ENCODE peak calls at places on chromosome 1, in ten cellular contexts. Q is hepatocyte; H is spleen; Y is tibial nerve; U is fibroblast of lung; P is A549; W is left ventricle myocardium inferior; L is CD8-positive, alpha-beta T cell; G is GM23248; V is heart left ventricle. S is an unnamed sample.

GRCh38 chr1:243474384-243474851 is 218.6 kb downstream of the SDCCAG8 start:
- DNase-seq in Q (no peak), H (no peak), Y (no peak), U (no peak), P (no peak), W (no peak), L (no peak), G (no peak), V (no peak), S (no peak)

GRCh38 chr1:6239950-6240768 is 3.8 kb upstream of the HES3 start:
- DNase-seq in Q (peak; percentile 40), H (no peak), Y (no peak), U (no peak), P (no peak), W (no peak), L (no peak), G (peak; percentile 89), V (no peak), S (no peak)

GRCh38 chr1:60108223-60108622 is 34.7 kb upstream of the C1orf87 start:
- DNase-seq in Q (peak; percentile 23), H (no peak), Y (no peak), U (no peak), P (no peak), W (no peak), L (peak; percentile 18), G (no peak), V (no peak), S (no peak)

GRCh38 chr1:155947292-155947691 is 5.9 kb downstream of the RXFP4 start:
- DNase-seq in Q (no peak), H (peak; percentile 58), Y (no peak), U (no peak), P (no peak), W (no peak), L (no peak), G (no peak), V (no peak), S (no peak)

GRCh38 chr1:11157867-11158266 is 31.3 kb upstream of the ANGPTL7 start:
- DNase-seq in Q (no peak), H (no peak), Y (peak; percentile 80), U (peak; percentile 45), P (no peak), W (peak; percentile 50), L (no peak), G (peak; percentile 84), V (peak; percentile 64), S (no peak)

GRCh38 chr1:191152776-191153175 is 675.1 kb upstream of the BRINP3 start:
- DNase-seq in Q (no peak), H (no peak), Y (no peak), U (no peak), P (no peak), W (no peak), L (no peak), G (no peak), V (no peak), S (no peak)

GRCh38 chr1:164895026-164895907 is 336.3 kb downstream of the PBX1 start:
- DNase-seq in Q (no peak), H (no peak), Y (no peak), U (no peak), P (no peak), W (peak; percentile 29), L (no peak), G (peak; percentile 14), V (peak; percentile 37), S (no peak)

GRCh38 chr1:183273300-183273699 is 87.2 kb downstream of the LAMC2 start:
- DNase-seq in Q (no peak), H (peak; percentile 2), Y (no peak), U (peak; percentile 64), P (no peak), W (no peak), L (no peak), G (peak; percentile 53), V (no peak), S (no peak)

GRCh38 chr1:113905435-113905861 is 322 bp downstream of the DCLRE1B start:
- DNase-seq in Q (peak; percentile 34), H (peak; percentile 92), Y (peak; percentile 8), U (no peak), P (no peak), W (peak; percentile 22), L (peak; percentile 32), G (peak; percentile 23), V (peak; percentile 40), S (no peak)

GRCh38 chr1:48938975-48939374 is 162.3 kb upstream of the BEND5 start:
- DNase-seq in Q (no peak), H (no peak), Y (no peak), U (peak; percentile 61), P (no peak), W (no peak), L (no peak), G (no peak), V (no peak), S (no peak)

GRCh38 chr1:200332716-200333115 is 77.1 kb downstream of the ZNF281 start:
- DNase-seq in Q (no peak), H (no peak), Y (no peak), U (peak; percentile 78), P (no peak), W (no peak), L (no peak), G (peak; percentile 13), V (no peak), S (no peak)

GRCh38 chr1:160862151-160863061 is at the start of gene CD244:
- DNase-seq in Q (peak; percentile 28), H (peak; percentile 87), Y (no peak), U (no peak), P (no peak), W (peak; percentile 20), L (peak; percentile 66), G (peak; percentile 19), V (peak; percentile 38), S (no peak)

DNA sequence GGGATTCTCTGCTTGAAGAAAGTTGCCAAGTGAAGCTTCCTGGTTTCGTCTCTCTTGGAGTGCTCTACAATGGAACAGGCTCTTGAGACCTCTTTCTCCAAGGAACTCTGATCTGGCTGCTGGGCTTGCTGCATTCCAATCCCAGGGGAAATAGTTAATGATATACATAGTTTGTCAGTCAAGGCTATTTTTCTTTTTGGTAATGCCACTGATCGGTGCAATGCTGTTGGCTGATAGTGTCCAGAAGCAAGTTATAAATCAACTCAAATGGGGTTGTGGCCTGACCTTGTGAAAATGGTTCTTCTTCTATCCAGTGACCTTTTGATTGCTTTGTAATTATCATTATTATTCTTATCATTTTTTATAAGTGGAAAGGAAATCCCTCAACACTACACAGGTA is 48.4 kb upstream of the TNFSF18 start:
- DNase-seq in Q (no peak), H (no peak), Y (no peak), U (no peak), P (peak; percentile 10), W (no peak), L (no peak), G (no peak), V (no peak), S (no peak)
- H3K4me3 ChIP-seq in Q (no peak overlapping the region), H (no peak overlapping the region), Y (no peak overlapping the region), U (no peak overlapping the region), P (no peak overlapping the region), W (no peak overlapping the region), L (no peak overlapping the region), G (no peak overlapping the region), V (no peak overlapping the region), S (no peak overlapping the region)

GRCh38 chr1:149846600-149847466 is 52.5 kb upstream of the BOLA1 start:
- DNase-seq in Q (no peak), H (no peak), Y (no peak), U (no peak), P (no peak), W (no peak), L (no peak), G (no peak), V (no peak), S (no peak)

GRCh38 chr1:149848340-149848771 is 51.0 kb upstream of the BOLA1 start:
- DNase-seq in Q (peak; percentile 8), H (no peak), Y (peak; percentile 2), U (no peak), P (no peak), W (no peak), L (no peak), G (peak; percentile 20), V (no peak), S (no peak)

GRCh38 chr1:149849947-149850360 is 49.4 kb upstream of the BOLA1 start:
- DNase-seq in Q (peak; percentile 7), H (no peak), Y (peak; percentile 5), U (peak; percentile 14), P (no peak), W (no peak), L (peak; percentile 9), G (peak; percentile 36), V (no peak), S (no peak)

GRCh38 chr1:149849246-149849946 is 50.0 kb upstream of the BOLA1 start:
- DNase-seq in Q (no peak), H (no peak), Y (peak; percentile 2), U (no peak), P (no peak), W (no peak), L (no peak), G (peak; percentile 30), V (no peak), S (no peak)

DNA sequence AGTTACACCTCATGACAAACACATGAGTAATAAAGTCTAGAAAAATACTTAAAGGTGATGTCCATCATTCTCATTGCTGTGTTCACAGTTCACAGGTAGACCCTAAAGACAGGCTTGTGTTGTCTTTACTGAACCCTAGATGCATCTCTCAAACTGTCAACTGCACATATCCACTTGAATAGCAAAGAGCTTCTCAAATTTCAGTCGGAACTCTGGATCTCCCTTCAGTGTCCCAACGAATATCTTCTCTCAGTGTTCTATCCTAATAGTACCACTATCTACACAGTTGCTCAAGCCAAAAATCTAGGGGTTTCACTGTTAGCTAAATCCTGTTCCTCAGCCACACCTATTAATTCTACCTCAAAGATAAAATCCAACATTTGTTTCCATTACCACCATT is 50.6 kb upstream of the BOLA1 start:
- DNase-seq in Q (no peak), H (no peak), Y (peak; percentile 3), U (no peak), P (no peak), W (no peak), L (no peak), G (peak; percentile 7), V (no peak), S (no peak)
- H3K4me1 ChIP-seq in Q (peaks cover 47% of the 10 kb centered on the region), H (peaks cover 63% of the 10 kb centered on the region), Y (peaks cover 19% of the 10 kb centered on the region), U (peaks cover 12% of the 10 kb centered on the region), P (peaks cover 51% of the 10 kb centered on the region), W (peaks cover 52% of the 10 kb centered on the region), L (peaks cover 50% of the 10 kb centered on the region), G (peaks cover 37% of the 10 kb centered on the region), V (peaks cover 17% of the 10 kb centered on the region), S (peaks cover 50% of the 10 kb centered on the region)

GRCh38 chr1:29145739-29146437 is 22.2 kb upstream of the TMEM200B start:
- DNase-seq in Q (peak; percentile 59), H (no peak), Y (no peak), U (peak; percentile 93), P (peak; percentile 75), W (no peak), L (no peak), G (peak; percentile 95), V (no peak), S (no peak)
- H3K4me3 ChIP-seq in Q (no peak overlapping the region), H (no peak overlapping the region), Y (no peak overlapping the region), U (no peak overlapping the region), P (no peak overlapping the region), W (no peak overlapping the region), L (no peak overlapping the region), G (peak overlapping the region; percentile 11), V (no peak overlapping the region), S (no peak overlapping the region)

DNA sequence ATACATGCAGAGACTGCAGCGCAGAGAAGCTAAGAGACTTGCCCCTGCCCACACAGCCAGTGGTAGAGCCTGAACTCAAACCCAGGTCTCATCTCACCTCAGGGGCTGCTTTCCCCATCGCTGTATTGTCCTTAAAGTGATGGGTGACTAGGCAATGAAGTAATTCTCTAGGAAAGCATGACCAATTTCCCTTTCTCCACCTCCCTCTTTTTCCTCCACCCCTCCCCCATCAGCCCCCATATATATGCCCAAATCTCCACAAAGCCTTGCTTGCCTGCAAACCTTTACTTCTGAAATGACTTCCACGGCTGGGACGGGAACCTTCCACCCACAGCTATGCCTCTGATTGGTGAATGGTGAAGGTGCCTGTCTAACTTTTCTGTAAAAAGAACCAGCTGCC is at the start of gene IL24:
- DNase-seq in Q (no peak), H (no peak), Y (no peak), U (no peak), P (no peak), W (no peak), L (no peak), G (peak; percentile 39), V (no peak), S (no peak)
- H3K4me1 ChIP-seq in Q (peaks cover 5% of the 10 kb centered on the region), H (peaks cover 30% of the 10 kb centered on the region), Y (no peaks in the 10 kb centered on the region), U (peaks cover 39% of the 10 kb centered on the region), P (peaks cover 57% of the 10 kb centered on the region), W (no peaks in the 10 kb centered on the region), L (peaks cover 25% of the 10 kb centered on the region), G (peaks cover 48% of the 10 kb centered on the region), V (no peaks in the 10 kb centered on the region), S (no peaks in the 10 kb centered on the region)

S was measured in thoracic aorta.